ENCODE peak calls at places on chromosomes 4 and X, in five cellular contexts. D is endothelial cell of umbilical vein, K is epithelial cell of proximal tubule, U is suprapubic skin, W is right lobe of liver. O is an unnamed sample.

GRCh38 chrX:49071877-49072711 is 1.7 kb downstream of the PRAF2 start:
- DNase-seq in D (peak), K (no peak), U (no peak), W (no peak), O (peak)

GRCh38 chrX:101452051-101452450 is 33.2 kb upstream of the ARMCX4 start:
- DNase-seq in D (peak), K (no peak), U (no peak), W (no peak), O (no peak)

GRCh38 chr4:168825975-168826374 is 184.1 kb downstream of the CBR4 start:
- DNase-seq in D (no peak), K (no peak), U (no peak), W (no peak), O (no peak)

GRCh38 chr4:102007959-102008425 is 217.5 kb downstream of the BANK1 start:
- DNase-seq in D (no peak), K (no peak), U (no peak), W (no peak), O (no peak)

GRCh38 chr4:14868426-14868825 is 133.9 kb upstream of the CPEB2 start:
- DNase-seq in D (no peak), K (no peak), U (no peak), W (no peak), O (no peak)

GRCh38 chr4:54384563-54384962 is 155.5 kb downstream of the PDGFRA start:
- DNase-seq in D (peak), K (no peak), U (no peak), W (no peak), O (no peak)

GRCh38 chrX:124401696-124402095 is 55.3 kb downstream of the SH2D1A start:
- DNase-seq in D (no peak), K (no peak), U (no peak), W (peak), O (no peak)

GRCh38 chr4:151284534-151285245 is 7.7 kb downstream of the PRSS48 start:
- DNase-seq in D (peak), K (no peak), U (no peak), W (no peak), O (no peak)

GRCh38 chr4:152399246-152399645 is 136.6 kb downstream of the FBXW7 start:
- DNase-seq in D (no peak), K (no peak), U (no peak), W (no peak), O (no peak)

GRCh38 chr4:158172196-158172557 is 648 bp downstream of the GASK1B start:
- DNase-seq in D (no peak), K (no peak), U (no peak), W (no peak), O (no peak)

GRCh38 chrX:40866878-40867277 is 131.5 kb upstream of the MED14 start:
- DNase-seq in D (peak), K (peak), U (no peak), W (no peak), O (no peak)

GRCh38 chrX:47187106-47187677 is 6.4 kb upstream of the UBA1 start:
- DNase-seq in D (no peak), K (peak), U (no peak), W (no peak), O (no peak)

GRCh38 chr4:72505314-72505744 is 63.7 kb downstream of the ADAMTS3 start:
- DNase-seq in D (peak), K (peak), U (no peak), W (no peak), O (no peak)

GRCh38 chr4:178462710-178463109 is 1020.5 kb upstream of the AGA start:
- DNase-seq in D (no peak), K (no peak), U (no peak), W (no peak), O (no peak)

GRCh38 chrX:10450229-10450958 is 170.0 kb downstream of the MID1 start:
- DNase-seq in D (peak), K (no peak), U (no peak), W (no peak), O (no peak)

GRCh38 chr4:85744950-85745349 is 270.0 kb downstream of the ARHGAP24 start:
- DNase-seq in D (no peak), K (no peak), U (no peak), W (no peak), O (no peak)

GRCh38 chr4:42327323-42327722 is 70.0 kb upstream of the SHISA3 start:
- DNase-seq in D (no peak), K (no peak), U (no peak), W (no peak), O (no peak)

GRCh38 chr4:48902266-48902665 is 4.3 kb downstream of the OCIAD2 start:
- DNase-seq in D (no peak), K (no peak), U (no peak), W (no peak), O (no peak)

GRCh38 chr4:139593091-139593564 is 37.1 kb upstream of the SETD7 start:
- DNase-seq in D (peak), K (no peak), U (no peak), W (no peak), O (no peak)

GRCh38 chrX:24277405-24277804 is 36.5 kb downstream of the SUPT20HL2 start:
- DNase-seq in D (no peak), K (no peak), U (no peak), W (no peak), O (no peak)

GRCh38 chr4:118281611-118282442 is 71.0 kb downstream of the PRSS12 start:
- DNase-seq in D (peak), K (no peak), U (no peak), W (no peak), O (no peak)

GRCh38 chr4:159487284-159487747 is 384.4 kb downstream of the RAPGEF2 start:
- DNase-seq in D (peak), K (peak), U (no peak), W (peak), O (no peak)

GRCh38 chr4:7364979-7365378 is 69.8 kb downstream of the PSAPL1 start:
- DNase-seq in D (no peak), K (no peak), U (no peak), W (no peak), O (no peak)

GRCh38 chr4:3527914-3528876 is 4.0 kb downstream of the LRPAP1 start:
- DNase-seq in D (no peak), K (no peak), U (no peak), W (peak), O (peak)

GRCh38 chr4:183182873-183183725 is 84.0 kb downstream of the WWC2 start:
- DNase-seq in D (peak), K (peak), U (no peak), W (peak), O (no peak)

GRCh38 chr4:56871357-56871993 is 36.2 kb upstream of the REST start:
- DNase-seq in D (no peak), K (no peak), U (no peak), W (no peak), O (no peak)

GRCh38 chr4:146336413-146336807 is 122.1 kb downstream of the REELD1 start:
- DNase-seq in D (peak), K (no peak), U (no peak), W (no peak), O (no peak)

GRCh38 chr4:184674011-184674410 is 24.5 kb downstream of the PRIMPOL start:
- DNase-seq in D (no peak), K (no peak), U (no peak), W (no peak), O (no peak)

GRCh38 chr4:29151584-29151983 is 1568.6 kb upstream of the PCDH7 start:
- DNase-seq in D (no peak), K (no peak), U (no peak), W (no peak), O (no peak)

GRCh38 chrX:104112326-104112951 is at the start of gene ZCCHC18:
- DNase-seq in D (peak), K (no peak), U (no peak), W (peak), O (peak)

GRCh38 chrX:38664285-38664684 is 102.9 kb downstream of the TSPAN7 start:
- DNase-seq in D (peak), K (no peak), U (no peak), W (no peak), O (no peak)
- TF ChIP-seq CTCF in D (peak), K (peak), U (no peak), W (peak), O (peak)

GRCh38 chr4:156971623-156972369 is at the start of gene PDGFC:
- DNase-seq in D (peak), K (no peak), U (peak), W (peak), O (peak)

GRCh38 chr4:156970501-156971167 is 965 bp downstream of the PDGFC start:
- DNase-seq in D (peak), K (no peak), U (peak), W (peak), O (peak)

GRCh38 chr4:156972370-156972980 is 876 bp upstream of the PDGFC start:
- DNase-seq in D (no peak), K (no peak), U (no peak), W (no peak), O (no peak)

GRCh38 chr4:156969136-156969535 is 2.5 kb downstream of the PDGFC start:
- DNase-seq in D (no peak), K (no peak), U (no peak), W (no peak), O (no peak)

DNA sequence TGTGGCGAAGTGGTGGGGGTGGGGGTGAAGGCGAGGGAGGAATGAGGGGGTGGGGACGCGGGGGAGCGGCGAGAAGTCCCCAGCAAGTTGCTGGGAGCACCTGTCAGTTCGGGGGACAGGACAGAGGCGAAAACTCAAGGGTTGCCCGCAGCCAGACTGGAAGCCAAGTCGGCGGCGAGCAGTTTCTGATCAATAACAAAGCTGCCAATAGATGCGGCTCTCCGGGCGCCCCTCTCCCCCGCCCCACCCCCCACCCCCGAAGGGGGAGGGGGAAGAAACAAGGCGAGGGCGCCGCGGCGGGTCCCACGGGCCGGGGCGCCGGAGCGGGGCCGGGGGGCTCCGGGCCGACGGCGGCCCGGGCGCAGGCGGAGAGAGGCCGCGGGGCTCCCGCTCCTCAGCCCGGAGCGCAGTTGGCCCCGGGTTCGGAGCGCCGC is 414 bp downstream of the PDGFC start:
- DNase-seq in D (no peak), K (no peak), U (no peak), W (peak), O (no peak)
- H3K4me3 ChIP-seq in D (peak), K (peak), U (peak), W (peak), O (peak)

DNA sequence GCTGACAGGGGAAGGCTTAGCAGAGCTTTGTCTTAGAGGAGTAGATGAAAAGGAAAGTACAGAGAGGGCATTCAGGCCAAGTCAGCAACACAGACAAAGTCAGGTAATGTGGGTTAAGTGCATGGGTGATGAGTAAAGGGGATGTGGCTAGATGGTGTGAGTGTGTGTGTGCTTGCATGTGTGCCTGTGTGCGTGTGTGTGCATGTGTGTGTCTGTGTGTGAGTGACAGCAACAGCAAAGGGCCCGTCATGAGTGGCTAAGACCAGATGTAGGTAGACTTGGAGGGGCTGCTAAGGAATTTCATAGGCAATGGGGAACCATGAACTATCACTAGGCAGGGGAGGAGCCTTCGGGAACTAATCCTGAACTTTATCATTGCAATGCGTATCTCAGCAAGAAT is 2.2 kb upstream of the GPR78 start:
- DNase-seq in D (no peak), K (no peak), U (no peak), W (no peak), O (no peak)
- TF ChIP-seq CTCF in D (no peak), K (no peak), U (no peak), W (no peak), O (no peak)

GRCh38 chrX:96752776-96753175 is 68.1 kb downstream of the DIAPH2 start:
- DNase-seq in D (no peak), K (peak), U (no peak), W (no peak), O (no peak)

GRCh38 chrX:96756491-96756890 is 71.8 kb downstream of the DIAPH2 start:
- DNase-seq in D (no peak), K (no peak), U (no peak), W (no peak), O (no peak)

GRCh38 chrX:96753230-96753629 is 68.6 kb downstream of the DIAPH2 start:
- DNase-seq in D (no peak), K (peak), U (no peak), W (no peak), O (no peak)
- H3K4me3 ChIP-seq in D (no peak), K (no peak), U (no peak), W (no peak), O (no peak)

DNA sequence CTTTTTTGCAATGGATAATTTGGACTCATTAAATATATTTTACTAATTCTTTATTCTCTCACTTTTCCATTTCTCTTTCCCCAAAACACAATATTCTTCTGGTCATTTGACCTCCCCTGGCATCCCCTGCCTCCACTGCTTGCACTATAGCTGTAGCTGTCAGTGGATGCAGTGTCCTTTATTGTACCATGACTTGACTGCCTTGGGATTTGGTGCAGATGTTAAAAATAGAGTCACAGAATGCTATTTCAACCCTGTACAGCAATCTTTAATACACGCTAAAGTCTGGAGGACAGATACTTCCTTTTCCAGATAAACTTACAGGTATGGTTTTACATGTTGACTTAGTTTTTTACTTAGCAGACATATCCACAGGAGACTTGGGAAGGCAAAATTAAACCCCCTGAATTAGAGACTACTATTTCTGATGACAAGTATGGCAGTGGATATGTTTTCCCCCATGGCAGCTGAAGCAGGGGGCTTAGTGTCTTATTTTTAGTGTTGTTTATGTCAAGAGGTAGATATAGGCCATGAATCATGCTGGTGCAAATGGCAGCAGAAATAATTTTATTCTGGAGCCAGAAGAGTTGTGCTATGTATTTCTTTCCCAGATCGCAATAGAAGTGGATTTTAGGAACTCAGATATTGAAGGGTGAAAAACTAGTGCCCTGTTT is 461.4 kb downstream of the NAF1 start:
- DNase-seq in D (no peak), K (no peak), U (no peak), W (no peak), O (no peak)
- TF ChIP-seq CTCF in D (no peak), K (no peak), U (no peak), W (no peak), O (no peak)

GRCh38 chr4:98733601-98734000 is 75.2 kb upstream of the TSPAN5 start:
- DNase-seq in D (no peak), K (no peak), U (no peak), W (no peak), O (no peak)

GRCh38 chr4:98728871-98729270 is 70.5 kb upstream of the TSPAN5 start:
- DNase-seq in D (no peak), K (no peak), U (no peak), W (no peak), O (no peak)

GRCh38 chr4:98728433-98728832 is 70.0 kb upstream of the TSPAN5 start:
- DNase-seq in D (peak), K (no peak), U (no peak), W (no peak), O (no peak)
- H3K4me3 ChIP-seq in D (no peak), K (no peak), U (no peak), W (no peak), O (no peak)

DNA sequence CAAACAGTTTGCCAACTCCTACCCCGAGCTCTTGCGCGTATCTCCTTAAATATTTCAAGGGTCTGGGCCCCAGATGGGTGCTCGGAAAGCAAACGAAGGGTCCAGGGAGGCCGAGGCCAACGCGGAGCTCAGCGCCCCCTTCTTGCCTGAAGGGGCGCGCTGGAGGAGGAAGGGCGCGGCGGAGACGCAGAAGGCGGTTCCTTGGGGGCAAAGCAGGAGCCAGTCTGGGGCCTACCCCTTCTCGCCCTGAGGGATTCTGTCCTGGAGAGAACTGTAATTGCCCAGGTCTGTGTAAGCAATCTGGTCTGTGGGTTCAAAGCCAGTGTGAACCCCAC is 4.0 kb upstream of the SFRP2 start:
- DNase-seq in D (no peak), K (no peak), U (no peak), W (no peak), O (no peak)
- TF ChIP-seq CTCF in D (no peak), K (no peak), U (no peak), W (no peak), O (no peak)

GRCh38 chr4:5924466-5925125 is 31.7 kb upstream of the CRMP1 start:
- DNase-seq in D (no peak), K (no peak), U (peak), W (no peak), O (peak)
- H3K4me3 ChIP-seq in D (no peak), K (no peak), U (no peak), W (no peak), O (no peak)

O was measured in coronary artery.